ENCODE peak calls at places on chromosomes 3 and 15, in eight cellular contexts. R, O, H, X, G, B, Y and K are unnamed samples. For H3K4me1 and H3K9me3, the result is how much of the 10 kb centered on the place peaks cover.

GRCh38 chr15:84633311-84634227 is 20.5 kb downstream of the WDR73 start:
- DNase-seq in G (peak), H (peak), X (peak), O (peak), Y (peak), B (peak), R (peak), K (peak)

GRCh38 chr3:11914651-11915050 is 68.0 kb upstream of the TAMM41 start:
- DNase-seq in X (no peak), O (no peak), G (no peak), R (no peak), H (no peak), Y (no peak), B (no peak), K (no peak)

GRCh38 chr3:194265505-194265892 is 85.6 kb downstream of the CPN2 start:
- DNase-seq in Y (no peak), G (no peak), B (no peak), H (peak), O (peak), R (peak), X (peak), K (no peak)

GRCh38 chr3:106006001-106006400 is 137.2 kb upstream of the CBLB start:
- DNase-seq in Y (no peak), X (peak), R (no peak), O (peak), B (no peak), H (no peak), G (no peak), K (no peak)

GRCh38 chr15:99098426-99098825 is 6.5 kb upstream of the SYNM start:
- DNase-seq in B (no peak), R (peak), O (no peak), H (no peak), Y (no peak), X (no peak), G (peak), K (no peak)

GRCh38 chr15:73927476-73928240 is 1.4 kb downstream of the LOXL1 start:
- DNase-seq in G (peak), Y (no peak), R (peak), O (no peak), X (peak), B (no peak), H (peak), K (peak)

GRCh38 chr3:180657094-180657493 is 22.2 kb downstream of the CCDC39 start:
- DNase-seq in H (no peak), O (no peak), B (no peak), G (no peak), Y (no peak), R (no peak), X (no peak), K (no peak)

GRCh38 chr3:115961390-115961789 is 338.1 kb downstream of the GAP43 start:
- DNase-seq in H (no peak), X (peak), O (no peak), R (no peak), Y (no peak), G (no peak), B (no peak), K (no peak)

GRCh38 chr3:64031540-64032533 is 8.5 kb upstream of the PSMD6 start:
- DNase-seq in R (peak), G (no peak), O (peak), X (peak), Y (no peak), B (no peak), H (no peak), K (no peak)

GRCh38 chr15:70879386-70879785 is 12.8 kb downstream of the THAP10 start:
- DNase-seq in O (peak), H (no peak), R (no peak), B (no peak), Y (no peak), G (no peak), X (peak), K (no peak)

GRCh38 chr3:108662141-108662738 is 72.7 kb downstream of the DZIP3 start:
- DNase-seq in H (peak), B (peak), R (no peak), G (no peak), Y (no peak), X (peak), O (peak), K (peak)

GRCh38 chr15:96625251-96625650 is 294.8 kb downstream of the NR2F2 start:
- DNase-seq in Y (no peak), G (no peak), H (no peak), X (no peak), B (no peak), O (no peak), R (no peak), K (no peak)

DNA sequence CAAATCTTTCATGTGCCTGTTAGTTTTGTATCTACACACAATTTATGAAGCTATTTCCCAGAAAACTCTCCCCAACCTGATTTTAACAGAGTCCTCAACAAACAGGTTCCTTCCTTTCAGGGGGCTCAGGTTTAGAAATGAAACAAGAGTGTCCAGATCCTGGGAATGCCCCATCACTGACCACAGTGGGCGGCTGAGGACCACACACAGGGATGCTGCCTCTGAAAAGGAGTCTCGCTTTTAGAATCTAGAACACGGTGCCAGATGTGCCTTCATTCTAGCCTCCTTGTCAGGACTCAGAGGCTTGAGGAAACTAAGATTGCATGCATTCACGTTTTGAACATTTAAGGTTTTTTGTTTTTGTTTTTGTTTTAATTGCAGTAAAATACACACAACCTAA is 115.0 kb downstream of the FOXB1 start:
- DNase-seq in H (no peak), B (no peak), R (no peak), X (no peak), O (no peak), Y (no peak), G (no peak), K (no peak)
- H3K4me1 ChIP-seq in H (under half), B (under half), R (under half), X (under half), O (under half), Y (under half), G (under half), K (under half)

GRCh38 chr3:149831321-149831720 is 18.3 kb downstream of the RNF13 start:
- DNase-seq in B (no peak), G (no peak), R (no peak), O (no peak), X (no peak), H (no peak), Y (no peak), K (no peak)
- H3K9me3 ChIP-seq in B (half or more), G (under half), R (under half), O (under half), X (under half), H (under half), Y (under half), K (under half)

GRCh38 chr3:49498655-49499054 is 28.6 kb downstream of the DAG1 start:
- DNase-seq in B (no peak), G (no peak), O (no peak), H (no peak), R (no peak), Y (no peak), X (no peak), K (peak)
- H3K27ac ChIP-seq in B (peak), G (no peak), O (no peak), H (no peak), R (no peak), Y (no peak), X (no peak), K (no peak)

DNA sequence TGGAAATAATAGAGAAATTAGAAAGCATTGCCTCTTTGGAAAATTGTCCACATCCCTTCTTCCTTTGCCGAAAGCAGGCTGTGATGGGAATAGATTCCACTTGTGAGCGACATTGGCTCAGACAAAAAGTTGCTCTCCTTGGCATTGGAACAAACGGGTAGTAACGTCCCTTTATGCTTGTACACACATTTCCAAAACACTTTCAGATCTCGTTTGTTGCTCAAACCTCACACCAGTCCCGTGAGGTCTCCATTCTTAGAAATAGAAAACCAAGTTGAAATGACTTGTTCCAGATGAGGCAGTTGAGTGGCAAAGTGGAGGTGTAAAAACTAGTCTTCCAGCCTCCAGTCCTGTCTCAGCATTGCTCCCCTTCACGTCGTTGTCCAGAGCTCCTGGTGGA is 134.2 kb downstream of the LPP start:
- DNase-seq in Y (no peak), X (no peak), H (no peak), O (no peak), R (no peak), G (no peak), B (no peak), K (no peak)
- H3K4me1 ChIP-seq in Y (under half), X (under half), H (under half), O (under half), R (under half), G (under half), B (half or more), K (under half)